ENCODE peak calls at places on chromosome 3, in ten cellular contexts. Z is tibial nerve, H is A549, L is right atrium auricular region, B is IMR-90, R is right lobe of liver, E is left ventricle myocardium inferior, I is GM23338, P is lower leg skin, U is hepatocyte. D is an unnamed sample.

GRCh38 chr3:138338816-138339215 is 9.2 kb upstream of the NME9 start:
- DNase-seq in Z (no peak), H (no peak), L (no peak), B (no peak), R (no peak), E (no peak), I (no peak), P (no peak), U (no peak), D (no peak)

GRCh38 chr3:147422934-147423599 is 13.9 kb downstream of the ZIC1 start:
- DNase-seq in Z (no peak), H (no peak), L (no peak), B (no peak), R (no peak), E (no peak), I (peak), P (no peak), U (no peak), D (no peak)

GRCh38 chr3:109098245-109098644 is 19.7 kb downstream of the MORC1 start:
- DNase-seq in Z (no peak), H (peak), L (no peak), B (no peak), R (no peak), E (no peak), I (peak), P (no peak), U (peak), D (peak)

GRCh38 chr3:129592362-129593150 is 13.9 kb downstream of the PLXND1 start:
- DNase-seq in Z (peak), H (no peak), L (peak), B (no peak), R (peak), E (peak), I (peak), P (peak), U (peak), D (no peak)

GRCh38 chr3:134625885-134626741 is 24.7 kb downstream of the KY start:
- DNase-seq in Z (no peak), H (no peak), L (peak), B (no peak), R (no peak), E (no peak), I (no peak), P (no peak), U (no peak), D (no peak)

GRCh38 chr3:171811059-171811912 is 1.0 kb upstream of the PLD1 start:
- DNase-seq in Z (peak), H (peak), L (peak), B (peak), R (no peak), E (no peak), I (no peak), P (peak), U (peak), D (no peak)

GRCh38 chr3:153275514-153275913 is 113.5 kb downstream of the RAP2B start:
- DNase-seq in Z (no peak), H (no peak), L (no peak), B (no peak), R (no peak), E (no peak), I (no peak), P (no peak), U (no peak), D (no peak)

GRCh38 chr3:116264546-116265174 is 180.6 kb downstream of the LSAMP start:
- DNase-seq in Z (no peak), H (no peak), L (no peak), B (no peak), R (no peak), E (no peak), I (peak), P (no peak), U (no peak), D (no peak)

GRCh38 chr3:117531078-117531477 is 821.5 kb downstream of the TUSC7 start:
- DNase-seq in Z (no peak), H (no peak), L (no peak), B (no peak), R (no peak), E (no peak), I (no peak), P (no peak), U (no peak), D (no peak)

GRCh38 chr3:56753206-56753605 is 48.5 kb downstream of the ARHGEF3 start:
- DNase-seq in Z (no peak), H (no peak), L (no peak), B (peak), R (no peak), E (no peak), I (no peak), P (no peak), U (no peak), D (no peak)

GRCh38 chr3:193231201-193231600 is 9.8 kb upstream of the PLAAT1 start:
- DNase-seq in Z (no peak), H (no peak), L (no peak), B (no peak), R (no peak), E (no peak), I (no peak), P (no peak), U (no peak), D (no peak)

GRCh38 chr3:99774467-99774866 is 43.2 kb upstream of the CMSS1 start:
- DNase-seq in Z (no peak), H (no peak), L (no peak), B (peak), R (no peak), E (no peak), I (no peak), P (no peak), U (peak), D (peak)

GRCh38 chr3:46504780-46505179 is 7.0 kb downstream of the RTP3 start:
- DNase-seq in Z (no peak), H (no peak), L (no peak), B (no peak), R (no peak), E (no peak), I (no peak), P (no peak), U (no peak), D (no peak)

GRCh38 chr3:13565581-13566461 is 16.9 kb downstream of the FBLN2 start:
- DNase-seq in Z (no peak), H (no peak), L (no peak), B (no peak), R (no peak), E (peak), I (no peak), P (no peak), U (no peak), D (no peak)

GRCh38 chr3:11807651-11808050 is 39.0 kb downstream of the TAMM41 start:
- DNase-seq in Z (no peak), H (no peak), L (no peak), B (peak), R (no peak), E (no peak), I (no peak), P (no peak), U (peak), D (no peak)

GRCh38 chr3:54283470-54283869 is 161.1 kb downstream of the CACNA2D3 start:
- DNase-seq in Z (no peak), H (no peak), L (no peak), B (no peak), R (no peak), E (no peak), I (no peak), P (no peak), U (no peak), D (no peak)

GRCh38 chr3:21062724-21063436 is 688.1 kb downstream of the ZNF385D start:
- DNase-seq in Z (no peak), H (no peak), L (no peak), B (no peak), R (no peak), E (no peak), I (no peak), P (no peak), U (no peak), D (no peak)

GRCh38 chr3:147538034-147538433 is 128.9 kb downstream of the ZIC1 start:
- DNase-seq in Z (no peak), H (no peak), L (no peak), B (no peak), R (no peak), E (no peak), I (no peak), P (no peak), U (no peak), D (no peak)

GRCh38 chr3:13479332-13479581 is 849 bp upstream of the HDAC11 start:
- DNase-seq in Z (no peak), H (peak), L (no peak), B (no peak), R (no peak), E (peak), I (peak), P (no peak), U (peak), D (peak)

GRCh38 chr3:135970500-135971116 is 5.1 kb downstream of the PPP2R3A start:
- DNase-seq in Z (no peak), H (no peak), L (no peak), B (peak), R (no peak), E (no peak), I (no peak), P (no peak), U (no peak), D (no peak)

GRCh38 chr3:110352841-110353595 is 718.6 kb upstream of the NECTIN3 start:
- DNase-seq in Z (no peak), H (no peak), L (no peak), B (peak), R (no peak), E (no peak), I (no peak), P (no peak), U (no peak), D (no peak)

GRCh38 chr3:48303021-48303420 is 30.4 kb downstream of the SPINK8 start:
- DNase-seq in Z (no peak), H (no peak), L (no peak), B (no peak), R (no peak), E (no peak), I (no peak), P (no peak), U (no peak), D (no peak)

GRCh38 chr3:46349484-46350261 is 4.2 kb upstream of the CCR2 start:
- DNase-seq in Z (no peak), H (no peak), L (no peak), B (no peak), R (no peak), E (no peak), I (no peak), P (no peak), U (no peak), D (no peak)

GRCh38 chr3:126659915-126660886 is 5.3 kb upstream of the TXNRD3 start:
- DNase-seq in Z (no peak), H (peak), L (no peak), B (no peak), R (no peak), E (no peak), I (peak), P (no peak), U (peak), D (peak)

GRCh38 chr3:129618901-129619671 is 12.6 kb upstream of the PLXND1 start:
- DNase-seq in Z (no peak), H (no peak), L (no peak), B (no peak), R (no peak), E (peak), I (no peak), P (no peak), U (no peak), D (no peak)

GRCh38 chr3:65146149-65146548 is 458.3 kb upstream of the ADAMTS9 start:
- DNase-seq in Z (no peak), H (no peak), L (no peak), B (no peak), R (no peak), E (no peak), I (peak), P (no peak), U (peak), D (peak)

GRCh38 chr3:86519819-86520218 is 471.1 kb downstream of the VGLL3 start:
- DNase-seq in Z (no peak), H (no peak), L (no peak), B (no peak), R (no peak), E (no peak), I (no peak), P (no peak), U (no peak), D (no peak)

GRCh38 chr3:182364723-182365650 is 428.3 kb upstream of the ATP11B start:
- DNase-seq in Z (peak), H (no peak), L (no peak), B (no peak), R (no peak), E (no peak), I (no peak), P (peak), U (no peak), D (peak)

GRCh38 chr3:101677436-101678286 is 729 bp upstream of the ZBTB11 start:
- DNase-seq in Z (no peak), H (no peak), L (no peak), B (no peak), R (no peak), E (no peak), I (peak), P (no peak), U (peak), D (peak)

GRCh38 chr3:19215427-19215826 is 67.1 kb downstream of the KCNH8 start:
- DNase-seq in Z (no peak), H (no peak), L (no peak), B (no peak), R (no peak), E (no peak), I (no peak), P (no peak), U (no peak), D (no peak)

GRCh38 chr3:41024031-41024836 is 175.1 kb upstream of the CTNNB1 start:
- DNase-seq in Z (no peak), H (no peak), L (no peak), B (no peak), R (no peak), E (no peak), I (no peak), P (no peak), U (no peak), D (no peak)

GRCh38 chr3:162034368-162034767 is 537.8 kb downstream of the OTOL1 start:
- DNase-seq in Z (no peak), H (no peak), L (no peak), B (peak), R (no peak), E (no peak), I (no peak), P (no peak), U (no peak), D (no peak)

GRCh38 chr3:14440531-14441239 is 38.3 kb downstream of the SLC6A6 start:
- DNase-seq in Z (no peak), H (no peak), L (no peak), B (peak), R (no peak), E (no peak), I (peak), P (no peak), U (peak), D (peak)

GRCh38 chr3:116135462-116135861 is 309.8 kb downstream of the LSAMP start:
- DNase-seq in Z (no peak), H (no peak), L (peak), B (peak), R (no peak), E (peak), I (no peak), P (no peak), U (no peak), D (no peak)

GRCh38 chr3:16279417-16279816 is 14.4 kb downstream of the OXNAD1 start:
- DNase-seq in Z (no peak), H (no peak), L (no peak), B (no peak), R (no peak), E (no peak), I (no peak), P (no peak), U (no peak), D (no peak)

GRCh38 chr3:97111237-97111636 is 296.8 kb downstream of the EPHA6 start:
- DNase-seq in Z (no peak), H (no peak), L (no peak), B (no peak), R (no peak), E (no peak), I (no peak), P (no peak), U (no peak), D (no peak)

GRCh38 chr3:71701251-71701650 is 24.0 kb downstream of the EIF4E3 start:
- DNase-seq in Z (no peak), H (no peak), L (no peak), B (no peak), R (no peak), E (no peak), I (no peak), P (no peak), U (no peak), D (no peak)

GRCh38 chr3:184289426-184289938 is 9.6 kb upstream of the PSMD2 start:
- DNase-seq in Z (peak), H (peak), L (no peak), B (peak), R (peak), E (peak), I (peak), P (no peak), U (peak), D (peak)

GRCh38 chr3:184283681-184284080 is 7.9 kb downstream of the ECE2 start:
- DNase-seq in Z (no peak), H (no peak), L (no peak), B (no peak), R (no peak), E (no peak), I (no peak), P (no peak), U (no peak), D (no peak)

GRCh38 chr3:184290331-184290730 is 8.7 kb upstream of the PSMD2 start:
- DNase-seq in Z (no peak), H (no peak), L (no peak), B (no peak), R (no peak), E (no peak), I (peak), P (no peak), U (no peak), D (no peak)

GRCh38 chr3:184282941-184283340 is 7.1 kb downstream of the ECE2 start:
- DNase-seq in Z (no peak), H (no peak), L (no peak), B (no peak), R (no peak), E (no peak), I (no peak), P (no peak), U (no peak), D (no peak)

DNA sequence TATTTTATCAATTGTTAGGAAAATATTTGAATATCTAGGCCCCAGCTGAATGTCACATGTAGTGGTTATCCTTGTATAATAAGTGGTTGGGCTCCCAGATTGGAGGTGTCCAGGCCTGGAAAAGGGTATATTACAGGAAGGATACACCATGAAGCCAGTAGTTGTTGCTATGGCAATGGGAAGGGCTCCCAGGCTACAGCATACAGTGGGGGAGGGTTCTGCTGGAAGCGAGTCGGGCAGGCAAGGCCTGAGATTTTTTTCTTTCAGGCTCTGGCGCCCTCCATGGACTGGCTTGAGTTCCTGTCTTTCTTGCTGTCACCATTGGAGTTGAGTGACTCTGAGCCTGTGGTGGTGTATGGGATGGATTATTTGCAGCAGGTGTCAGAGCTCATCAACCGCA is 8.9 kb downstream of the ECE2 start:
- DNase-seq in Z (no peak), H (peak), L (no peak), B (peak), R (peak), E (no peak), I (peak), P (no peak), U (peak), D (peak)
- TF ChIP-seq CTCF in Z (no peak), H (peak), L (no peak), B (peak), R (peak), E (peak), I (peak), P (no peak), U (peak), D (peak)

GRCh38 chr3:122502139-122502538 is 12.6 kb downstream of the KPNA1 start:
- DNase-seq in Z (no peak), H (no peak), L (no peak), B (no peak), R (no peak), E (no peak), I (no peak), P (no peak), U (no peak), D (no peak)

GRCh38 chr3:122496529-122496928 is 18.2 kb downstream of the KPNA1 start:
- DNase-seq in Z (no peak), H (no peak), L (no peak), B (no peak), R (no peak), E (no peak), I (no peak), P (no peak), U (no peak), D (no peak)

GRCh38 chr3:122493296-122493695 is 21.4 kb downstream of the KPNA1 start:
- DNase-seq in Z (no peak), H (no peak), L (no peak), B (peak), R (no peak), E (no peak), I (no peak), P (no peak), U (no peak), D (no peak)

GRCh38 chr3:122498152-122498551 is 16.6 kb downstream of the KPNA1 start:
- DNase-seq in Z (no peak), H (no peak), L (no peak), B (no peak), R (no peak), E (no peak), I (peak), P (no peak), U (no peak), D (no peak)

DNA sequence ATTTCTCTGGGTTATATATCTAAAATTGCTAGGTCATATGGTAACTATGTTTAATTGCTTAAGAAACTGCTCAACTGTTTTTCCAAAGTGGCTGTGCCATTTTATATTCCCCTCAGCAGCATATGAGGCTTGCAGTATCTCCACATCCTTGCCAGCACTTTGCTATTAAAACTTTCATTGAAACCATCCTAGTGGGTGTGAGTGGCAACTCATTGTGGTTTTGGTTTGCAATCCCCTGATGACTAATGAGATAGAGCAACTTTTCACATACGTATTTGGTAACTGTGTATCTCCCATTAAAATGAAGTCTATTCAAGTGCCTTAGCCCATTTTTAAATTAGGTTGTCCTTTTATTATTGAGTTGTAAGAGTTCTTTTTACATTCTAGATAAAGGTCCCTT is 17.3 kb downstream of the KPNA1 start:
- DNase-seq in Z (no peak), H (no peak), L (no peak), B (peak), R (no peak), E (no peak), I (no peak), P (no peak), U (no peak), D (no peak)
- TF ChIP-seq CTCF in Z (no peak), H (no peak), L (no peak), B (no peak), R (no peak), E (no peak), I (no peak), P (no peak), U (no peak), D (no peak)

GRCh38 chr3:53040361-53040820 is 5.5 kb downstream of the SFMBT1 start:
- DNase-seq in Z (no peak), H (no peak), L (no peak), B (peak), R (no peak), E (no peak), I (no peak), P (no peak), U (no peak), D (no peak)
- TF ChIP-seq CTCF in Z (no peak), H (no peak), L (no peak), B (no peak), R (no peak), E (no peak), I (no peak), P (no peak), U (no peak), D (no peak)

GRCh38 chr3:111904376-111905241 is 45.5 kb downstream of the PHLDB2 start:
- DNase-seq in Z (no peak), H (peak), L (no peak), B (peak), R (no peak), E (no peak), I (no peak), P (no peak), U (peak), D (peak)
- TF ChIP-seq CTCF in Z (no peak), H (no peak), L (no peak), B (peak), R (peak), E (no peak), I (no peak), P (no peak), U (no peak), D (no peak)